ENCODE peak calls at places on chromosomes 16 and 17, in nine cellular contexts. Y is GM23248, I is HCT116, A is neural progenitor cell, P is GM23338, L is IMR-90, T is OCI-LY7, Q is fibroblast of lung, F is mesenchymal stem cell. Z is an unnamed sample.

GRCh38 chr16:55184052-55184451 is 140.0 kb upstream of the IRX6 start:
- DNase-seq in I (no peak), Y (no peak), L (no peak), A (peak), P (peak), Q (no peak), F (no peak), T (no peak), Z (no peak)

GRCh38 chr16:19330801-19331484 is 45.4 kb downstream of the CLEC19A start:
- DNase-seq in F (peak), Q (peak), A (no peak), P (peak), L (peak), Y (peak), I (peak), T (no peak), Z (no peak)

GRCh38 chr16:5461141-5461540 is 363.5 kb upstream of the EEF2KMT start:
- DNase-seq in A (no peak), F (no peak), P (no peak), Y (no peak), L (no peak), I (no peak), T (no peak), Q (no peak), Z (no peak)

GRCh38 chr16:82633964-82634600 is 7.3 kb downstream of the CDH13 start:
- DNase-seq in L (peak), T (no peak), I (no peak), Y (peak), A (no peak), F (peak), P (no peak), Q (no peak), Z (no peak)

GRCh38 chr16:70746708-70747424 is 54.1 kb downstream of the VAC14 start:
- DNase-seq in P (no peak), L (peak), I (peak), F (peak), A (no peak), Y (peak), Q (peak), T (peak), Z (no peak)

GRCh38 chr17:32445075-32445427 is 741 bp downstream of the PSMD11 start:
- DNase-seq in Y (peak), P (peak), T (no peak), F (peak), A (peak), Q (peak), L (peak), I (no peak), Z (peak)

GRCh38 chr16:53034306-53034705 is 18.4 kb downstream of the CHD9NB start:
- DNase-seq in I (no peak), T (no peak), A (no peak), F (no peak), P (no peak), L (peak), Y (peak), Q (no peak), Z (no peak)

GRCh38 chr17:14448816-14449215 is 147.9 kb downstream of the HS3ST3B1 start:
- DNase-seq in Y (no peak), L (no peak), P (no peak), Q (peak), A (no peak), I (no peak), F (peak), T (no peak), Z (no peak)

GRCh38 chr16:76910931-76911330 is 280.1 kb upstream of the MON1B start:
- DNase-seq in T (no peak), A (no peak), F (peak), P (no peak), I (no peak), L (peak), Q (peak), Y (peak), Z (no peak)

GRCh38 chr17:47244697-47245096 is 8.9 kb upstream of the ITGB3 start:
- DNase-seq in L (peak), Y (peak), I (no peak), F (no peak), P (no peak), Q (no peak), A (no peak), T (no peak), Z (no peak)

GRCh38 chr17:37830151-37830993 is 85.5 kb upstream of the HNF1B start:
- DNase-seq in L (no peak), P (no peak), T (peak), A (no peak), Y (no peak), I (no peak), F (no peak), Q (no peak), Z (peak)

GRCh38 chr16:11946433-11946832 is 4.6 kb upstream of the NPIPB2 start:
- DNase-seq in A (no peak), T (no peak), I (no peak), P (no peak), Q (no peak), L (no peak), Y (peak), F (peak), Z (no peak)

GRCh38 chr16:19607610-19608280 is 52.2 kb downstream of the VPS35L start:
- DNase-seq in Y (peak), Q (no peak), L (peak), F (no peak), A (no peak), P (no peak), I (no peak), T (no peak), Z (no peak)

GRCh38 chr17:45277216-45277849 is 15.4 kb upstream of the SPATA32 start:
- DNase-seq in P (peak), F (peak), Y (peak), L (peak), I (peak), T (peak), A (peak), Q (peak), Z (peak)

GRCh38 chr17:40218006-40218739 is 931 bp upstream of the WIPF2 start:
- DNase-seq in I (no peak), A (no peak), P (no peak), T (no peak), Q (no peak), Y (no peak), L (no peak), F (no peak), Z (no peak)

GRCh38 chr17:66310528-66311148 is 8.2 kb downstream of the PRKCA start:
- DNase-seq in L (no peak), T (no peak), Q (no peak), Y (no peak), I (no peak), A (peak), P (peak), F (no peak), Z (peak)

GRCh38 chr16:28596840-28597691 is at the start of gene SULT1A2:
- DNase-seq in Y (no peak), I (peak), F (no peak), Q (no peak), T (no peak), A (peak), P (peak), L (no peak), Z (peak)

GRCh38 chr16:30958164-30959083 is 870 bp downstream of the SETD1A start:
- DNase-seq in Q (peak), F (peak), T (peak), Y (peak), A (peak), I (peak), P (peak), L (peak), Z (peak)

GRCh38 chr17:29145289-29146058 is 34.7 kb downstream of the MYO18A start:
- DNase-seq in Q (peak), F (peak), L (peak), I (no peak), A (peak), T (peak), P (peak), Y (peak), Z (peak)

GRCh38 chr17:77400445-77400870 is 259.7 kb downstream of the SEC14L1 start:
- DNase-seq in P (peak), I (no peak), L (no peak), Q (no peak), A (peak), F (no peak), Y (peak), T (peak), Z (peak)

GRCh38 chr16:23624092-23624491 is 17.0 kb downstream of the PALB2 start:
- DNase-seq in Y (no peak), P (no peak), I (no peak), T (no peak), L (no peak), Q (no peak), A (no peak), F (no peak), Z (no peak)

GRCh38 chr17:17792551-17793377 is 44.0 kb downstream of the SREBF1 start:
- DNase-seq in Q (peak), F (peak), I (no peak), Y (peak), T (no peak), A (peak), P (peak), L (peak), Z (no peak)

GRCh38 chr16:2209258-2210008 is 1.2 kb downstream of the BRICD5 start:
- DNase-seq in I (no peak), P (no peak), A (no peak), L (no peak), T (no peak), Q (no peak), Y (no peak), F (no peak), Z (no peak)

GRCh38 chr16:9102943-9103342 is 11.5 kb downstream of the HAPSTR1 start:
- DNase-seq in Q (no peak), I (no peak), T (no peak), A (no peak), L (no peak), Y (no peak), P (no peak), F (no peak), Z (no peak)

GRCh38 chr17:48645639-48646182 is 19.6 kb upstream of the HOXB9 start:
- DNase-seq in Q (no peak), F (no peak), T (no peak), A (no peak), L (no peak), Y (no peak), P (no peak), I (no peak), Z (no peak)

GRCh38 chr17:61504697-61505096 is 52.5 kb downstream of the TBX4 start:
- DNase-seq in T (no peak), A (no peak), I (no peak), Q (peak), F (peak), Y (peak), L (peak), P (no peak), Z (peak)

GRCh38 chr16:78249056-78249455 is 149.6 kb downstream of the WWOX start:
- DNase-seq in T (no peak), Y (no peak), Q (no peak), L (no peak), P (peak), I (no peak), F (peak), A (peak), Z (no peak)

GRCh38 chr17:37673386-37673785 is 30.1 kb upstream of the DDX52 start:
- DNase-seq in P (no peak), F (no peak), L (no peak), I (no peak), T (no peak), Y (peak), A (no peak), Q (no peak), Z (no peak)

GRCh38 chr17:59401725-59402124 is 70.3 kb downstream of the YPEL2 start:
- DNase-seq in T (no peak), A (no peak), Q (no peak), Y (no peak), I (no peak), F (no peak), P (no peak), L (no peak), Z (no peak)

GRCh38 chr17:8956521-8956920 is 9.0 kb downstream of the PIK3R5 start:
- DNase-seq in A (no peak), Q (no peak), Y (no peak), I (no peak), T (no peak), F (no peak), L (no peak), P (no peak), Z (no peak)

DNA sequence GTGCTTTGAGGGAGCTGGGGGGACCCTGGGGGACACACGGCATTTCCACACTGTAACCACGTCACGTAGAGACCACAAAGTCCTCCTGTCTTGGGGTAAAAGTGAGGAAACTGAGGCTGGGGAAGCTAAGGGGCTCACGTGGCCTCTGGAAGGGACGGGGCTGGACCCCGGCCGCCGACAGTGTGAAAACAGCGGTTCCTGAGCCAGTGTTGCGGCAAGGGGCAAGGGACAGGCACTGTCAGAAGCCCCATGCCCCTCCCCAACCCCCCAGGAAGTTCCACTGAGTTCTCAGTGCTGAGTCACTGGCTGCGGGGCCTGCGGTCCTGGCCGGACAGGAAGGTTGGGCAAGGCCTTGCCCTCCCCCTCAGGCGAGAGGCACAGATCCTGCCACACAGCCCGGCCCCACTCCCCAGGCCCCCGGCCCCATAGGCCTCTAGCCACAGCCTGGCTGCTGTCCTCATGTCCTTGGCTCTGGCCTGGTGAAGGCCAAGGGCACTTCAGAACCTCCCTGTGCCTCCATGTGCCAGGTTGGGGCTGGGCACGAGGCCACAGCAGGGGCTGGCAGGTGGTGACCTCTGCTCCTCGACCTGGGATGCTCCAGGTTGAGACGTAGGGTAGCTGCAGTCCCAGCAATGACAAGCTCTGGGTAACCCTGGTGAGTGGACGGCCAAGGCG is 5.0 kb upstream of the CCDC57 start:
- DNase-seq in Y (peak), Q (peak), P (no peak), T (no peak), F (peak), A (no peak), I (no peak), L (peak), Z (no peak)
- H2AFZ ChIP-seq in Y (no peak), Q (no peak), P (no peak), T (no peak), F (no peak), A (no peak), I (no peak), L (peak), Z (no peak)

DNA sequence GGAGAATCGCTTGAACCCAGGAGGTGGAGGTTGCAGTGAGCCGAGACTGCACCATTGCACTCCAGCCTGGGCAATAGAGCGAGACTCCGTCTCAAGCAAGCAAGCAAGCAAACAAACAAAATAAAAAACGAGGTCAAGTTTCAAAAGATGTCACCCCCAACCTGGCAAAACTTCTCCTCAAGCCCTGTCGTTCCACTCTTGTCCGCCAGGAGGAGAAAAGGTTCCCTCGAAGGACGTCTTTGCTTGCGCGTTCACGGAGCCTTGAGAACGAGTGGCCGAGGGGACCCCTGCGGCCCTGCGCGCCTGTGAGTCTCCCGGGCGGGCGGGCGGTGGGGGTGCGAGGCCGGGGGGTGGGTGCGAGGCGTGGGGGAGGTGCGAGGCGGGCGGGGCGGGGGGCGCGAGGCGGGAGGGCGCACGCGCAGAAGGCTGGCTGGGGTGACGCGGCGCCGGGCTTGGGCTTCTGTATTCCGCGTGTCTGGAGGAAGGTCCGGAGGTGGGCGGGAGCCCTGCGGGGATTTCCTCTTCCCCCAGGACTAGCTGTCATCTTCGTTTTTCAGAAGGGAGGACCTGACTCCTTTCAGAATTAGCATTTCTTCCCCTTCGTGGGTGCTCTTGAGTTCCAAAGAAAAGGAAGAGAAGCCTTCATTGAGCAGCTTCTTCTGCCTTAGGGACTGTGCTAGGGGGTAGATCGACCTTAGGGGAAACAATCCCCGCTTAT is 3.7 kb downstream of the SLC52A1 start:
- DNase-seq in I (peak), Q (peak), F (peak), Y (peak), L (peak), P (peak), T (peak), A (peak), Z (peak)
- H3K27ac ChIP-seq in I (no peak), Q (no peak), F (no peak), Y (no peak), L (no peak), P (no peak), T (peak), A (no peak), Z (no peak)

DNA sequence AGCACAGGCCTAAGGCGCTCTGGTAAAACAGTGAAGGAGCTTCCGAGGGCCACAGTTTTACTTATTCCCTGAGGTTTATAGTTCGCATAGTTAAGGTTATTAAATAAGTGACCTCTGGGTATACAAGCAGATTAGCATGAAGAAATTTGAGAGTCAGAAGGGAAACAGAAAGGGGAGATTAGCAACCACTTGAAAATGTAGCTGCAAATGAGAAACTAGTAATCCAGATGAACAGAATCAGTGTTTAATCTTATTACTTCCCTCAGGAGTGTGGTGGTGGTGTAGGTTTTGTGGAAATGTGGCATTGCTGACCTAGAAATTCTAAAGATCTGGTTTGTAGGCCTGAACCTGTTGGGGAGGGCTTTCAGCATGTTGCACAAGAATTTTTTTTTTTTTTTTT is 130.4 kb downstream of the CCDC182 start:
- DNase-seq in F (no peak), Y (no peak), T (no peak), Q (no peak), A (no peak), I (no peak), L (no peak), P (no peak), Z (no peak)
- H3K4me3 ChIP-seq in F (no peak), Y (no peak), T (no peak), Q (no peak), A (no peak), I (no peak), L (no peak), P (no peak), Z (no peak)

DNA sequence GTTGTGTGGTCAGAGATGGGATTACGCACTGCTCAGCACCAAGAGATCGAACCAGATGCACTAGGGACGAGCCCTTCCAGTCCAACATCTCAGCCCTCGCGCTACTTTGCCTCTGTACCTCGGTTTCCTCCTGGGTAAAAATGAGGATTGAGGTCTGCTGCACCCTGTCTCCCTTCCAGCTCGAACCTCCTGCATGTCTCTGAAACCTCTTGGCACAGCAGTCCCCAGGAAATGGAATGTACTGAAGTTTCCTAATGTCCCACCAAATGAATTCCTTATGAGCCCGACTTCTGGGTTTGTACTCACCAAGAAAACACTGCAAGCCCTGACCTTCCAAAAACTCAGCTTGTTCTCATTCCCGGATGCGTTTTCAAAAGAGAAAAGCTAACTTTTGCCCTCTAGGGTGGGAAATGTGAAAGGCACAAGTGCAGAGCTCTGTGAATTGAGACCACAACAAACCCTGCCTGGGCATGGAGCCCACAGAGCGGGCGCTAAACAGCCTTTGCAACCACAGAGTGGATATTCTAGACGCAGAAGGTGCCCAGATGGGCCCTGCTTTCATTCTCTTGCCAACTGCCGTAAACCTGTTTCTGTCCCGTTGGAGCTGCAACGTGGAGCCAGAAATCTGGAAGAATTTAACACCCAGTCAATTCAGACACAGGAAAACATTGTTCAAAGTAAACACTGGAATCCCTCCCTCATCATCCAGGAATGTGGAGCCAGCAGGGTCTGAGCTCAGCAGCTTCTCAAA is 10.3 kb downstream of the CDRT4 start:
- DNase-seq in L (peak), A (no peak), P (no peak), Y (peak), Q (peak), T (no peak), F (peak), I (no peak), Z (no peak)
- H2AFZ ChIP-seq in L (peak), A (no peak), P (no peak), Y (peak), Q (no peak), T (no peak), F (no peak), I (no peak), Z (no peak)